ENCODE peak calls at places on chromosomes 13 and 19, in four cellular contexts. U, R, M and V are unnamed samples. For H3K4me1, the result is how much of the 10 kb centered on the place peaks cover.

GRCh38 chr13:89057274-89057673 is 1386.1 kb downstream of the SLITRK5 start:
- DNase-seq in U (no peak), R (no peak), M (no peak), V (no peak)

GRCh38 chr13:78465250-78465649 is 138.1 kb downstream of the POU4F1 start:
- DNase-seq in U (no peak), R (no peak), M (no peak), V (no peak)

GRCh38 chr13:62747152-62747551 is 1331.5 kb upstream of the PCDH20 start:
- DNase-seq in U (no peak), R (no peak), M (no peak), V (no peak)

GRCh38 chr13:80054806-80055205 is 286.1 kb downstream of the SPRY2 start:
- DNase-seq in U (no peak), R (no peak), M (no peak), V (no peak)

GRCh38 chr19:47723573-47723923 is 10.3 kb downstream of the EHD2 start:
- DNase-seq in U (peak), R (no peak), M (no peak), V (peak)

GRCh38 chr13:114162533-114162922 is 16.5 kb upstream of the CFAP97D2 start:
- DNase-seq in U (no peak), R (no peak), M (no peak), V (no peak)

GRCh38 chr19:46746281-46746965 is at the start of gene STRN4:
- DNase-seq in U (peak), R (peak), M (no peak), V (peak)

GRCh38 chr13:98507060-98507797 is 69.7 kb downstream of the STK24 start:
- DNase-seq in U (peak), R (no peak), M (no peak), V (peak)

GRCh38 chr19:32829345-32829896 is 40.1 kb downstream of the SLC7A9 start:
- DNase-seq in U (no peak), R (no peak), M (no peak), V (no peak)

GRCh38 chr19:51607920-51608562 is 22.2 kb downstream of the SIGLEC5 start:
- DNase-seq in U (peak), R (peak), M (peak), V (peak)

GRCh38 chr13:22757530-22758120 is 423.2 kb upstream of the SGCG start:
- DNase-seq in U (no peak), R (no peak), M (no peak), V (no peak)

GRCh38 chr19:3467437-3468198 is 12.7 kb downstream of the SMIM24 start:
- DNase-seq in U (no peak), R (no peak), M (peak), V (no peak)

GRCh38 chr19:19043881-19044280 is 10.5 kb downstream of the ARMC6 start:
- DNase-seq in U (no peak), R (no peak), M (no peak), V (no peak)

DNA sequence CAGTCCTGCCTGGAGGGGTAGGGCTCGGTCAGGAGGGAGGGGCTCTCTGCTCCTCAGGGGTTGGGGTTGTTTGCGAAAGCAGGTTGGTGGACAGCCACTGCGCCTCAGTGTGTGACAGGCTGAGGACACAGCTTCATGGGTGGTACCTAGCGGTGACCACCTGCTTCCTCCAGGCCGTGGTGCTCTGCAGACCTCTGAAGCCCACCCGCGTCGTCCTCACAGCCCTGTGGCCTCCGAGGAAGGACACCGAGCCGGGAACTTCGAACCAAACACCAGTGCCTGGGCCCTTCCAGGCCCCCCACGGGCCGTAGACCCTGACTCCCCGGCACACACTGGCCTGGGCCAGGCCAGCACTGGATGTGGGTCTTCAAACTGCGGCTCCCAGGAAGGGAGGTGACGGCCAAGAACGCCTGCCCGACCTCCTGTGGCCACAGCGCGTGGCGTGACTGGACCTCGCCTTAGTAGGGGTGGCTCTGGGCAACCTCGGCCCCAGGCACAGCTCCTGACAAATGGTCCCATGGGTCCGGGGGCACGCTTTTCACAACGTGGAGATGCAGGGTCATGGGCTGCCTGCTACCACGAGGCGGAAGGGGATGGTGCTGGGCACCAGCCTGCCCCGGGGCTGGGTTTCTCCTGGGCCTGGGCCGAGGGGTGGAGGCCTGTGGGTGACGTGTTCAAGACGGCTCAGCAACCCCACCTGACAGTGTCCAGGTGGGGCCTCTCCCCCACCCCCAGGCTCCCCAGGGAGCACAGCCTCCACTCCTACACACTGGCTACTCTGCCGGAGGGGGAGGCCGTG is 173.2 kb downstream of the KDM4B start:
- DNase-seq in U (peak), R (no peak), M (peak), V (no peak)
- H3K4me3 ChIP-seq in U (no peak), R (no peak), M (no peak), V (no peak)

DNA sequence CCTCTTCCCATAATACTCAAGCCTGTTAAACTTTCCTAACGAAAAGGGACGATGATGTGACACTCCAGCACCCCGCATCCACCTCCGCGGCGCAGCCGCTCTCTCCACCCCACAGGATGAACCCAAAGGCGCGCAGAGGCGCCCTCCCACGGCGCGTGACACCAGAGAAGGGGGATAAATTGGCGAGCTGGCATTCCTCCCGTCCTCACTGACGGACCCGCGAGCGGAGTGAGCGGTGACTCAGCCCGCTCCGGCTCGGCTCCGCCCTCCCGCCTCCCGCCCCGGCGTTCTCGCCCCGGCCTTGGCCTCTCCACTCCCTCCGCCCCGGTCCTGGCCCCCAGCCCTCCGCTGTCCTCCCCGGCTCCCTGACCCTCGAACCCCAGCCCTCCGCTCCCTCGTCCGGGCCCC is 590 bp downstream of the TUBGCP3 start:
- DNase-seq in U (peak), R (peak), M (peak), V (peak)
- TF ChIP-seq CTCF in U (peak), R (no peak), M (no peak), V (no peak)

GRCh38 chr13:27448308-27448707 is 2.1 kb downstream of the MTIF3 start:
- DNase-seq in U (no peak), R (no peak), M (no peak), V (no peak)
- H3K4me1 ChIP-seq in U (under half), R (half or more), M (under half), V (under half)

DNA sequence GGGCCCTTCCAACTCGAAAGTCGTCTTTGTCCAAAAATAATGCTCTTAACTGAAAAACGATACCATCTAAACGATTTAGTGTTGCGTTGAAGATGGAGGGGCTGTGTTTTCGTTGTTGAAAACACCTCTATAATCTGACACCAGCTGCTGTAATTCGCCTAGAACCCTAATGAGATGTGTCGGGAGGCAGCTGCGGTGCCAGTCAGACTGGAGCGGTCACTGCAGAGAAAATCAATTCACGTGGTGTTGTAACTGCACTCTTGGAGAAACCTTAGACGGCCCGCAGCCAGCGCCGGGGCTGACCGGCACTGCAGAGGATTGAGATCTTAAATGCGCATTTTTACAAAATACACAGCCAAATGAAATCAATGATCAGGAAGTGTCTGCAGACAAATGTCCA is 339.1 kb downstream of the ZNF536 start:
- DNase-seq in U (no peak), R (no peak), M (no peak), V (no peak)
- H3K4me3 ChIP-seq in U (no peak), R (no peak), M (no peak), V (no peak)

GRCh38 chr19:6425732-6426686 is 1.4 kb upstream of the KHSRP start:
- DNase-seq in U (no peak), R (no peak), M (peak), V (no peak)

GRCh38 chr19:6427131-6427530 is 2.5 kb upstream of the KHSRP start:
- DNase-seq in U (no peak), R (no peak), M (no peak), V (no peak)

GRCh38 chr19:6433165-6433564 is 398 bp downstream of the SLC25A41 start:
- DNase-seq in U (no peak), R (no peak), M (no peak), V (no peak)

GRCh38 chr19:6431891-6432290 is 1.7 kb downstream of the SLC25A41 start:
- DNase-seq in U (no peak), R (no peak), M (no peak), V (no peak)

DNA sequence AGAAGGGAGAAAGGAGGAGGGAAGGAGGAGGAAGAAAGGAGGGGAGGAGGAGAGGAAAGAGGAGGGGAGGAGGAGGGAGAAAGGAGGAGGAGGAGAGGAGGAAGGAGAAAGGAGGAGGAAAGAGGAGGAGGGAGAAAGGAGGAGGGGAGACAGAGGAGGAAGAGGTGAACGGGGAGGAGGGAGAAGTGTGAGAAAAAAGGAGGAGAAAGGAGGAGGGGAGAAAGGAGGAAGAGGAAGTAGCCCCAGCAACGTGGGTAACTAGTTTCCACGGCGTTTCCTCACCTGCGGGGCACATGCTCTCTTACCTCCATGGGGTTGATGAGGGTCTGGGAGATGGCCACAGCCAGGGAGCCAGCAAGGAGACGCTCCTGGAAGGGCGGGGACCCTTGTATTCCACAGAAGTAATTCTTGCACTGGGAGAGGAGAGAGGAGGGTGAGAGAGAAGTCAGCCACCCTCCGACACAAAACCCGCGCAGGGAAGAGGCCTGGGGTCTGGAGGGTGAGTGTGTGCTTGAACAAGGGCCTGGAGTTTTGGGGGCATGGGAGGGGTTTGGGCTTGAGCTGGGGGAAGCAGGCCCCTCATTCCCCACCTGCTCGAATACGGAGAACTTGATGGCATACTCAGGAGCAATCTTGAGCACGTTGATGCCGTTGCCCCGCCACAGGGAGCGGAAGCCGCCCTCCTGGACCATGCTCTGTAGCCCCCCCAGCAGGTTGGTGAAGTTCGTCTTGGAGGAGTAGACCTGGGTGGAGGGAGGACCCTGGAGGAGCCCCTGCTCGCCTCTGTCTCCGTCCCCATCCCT is 3.9 kb downstream of the SLC25A41 start:
- DNase-seq in U (no peak), R (no peak), M (no peak), V (no peak)
- TF ChIP-seq CTCF in U (no peak), R (no peak), M (no peak), V (no peak)

DNA sequence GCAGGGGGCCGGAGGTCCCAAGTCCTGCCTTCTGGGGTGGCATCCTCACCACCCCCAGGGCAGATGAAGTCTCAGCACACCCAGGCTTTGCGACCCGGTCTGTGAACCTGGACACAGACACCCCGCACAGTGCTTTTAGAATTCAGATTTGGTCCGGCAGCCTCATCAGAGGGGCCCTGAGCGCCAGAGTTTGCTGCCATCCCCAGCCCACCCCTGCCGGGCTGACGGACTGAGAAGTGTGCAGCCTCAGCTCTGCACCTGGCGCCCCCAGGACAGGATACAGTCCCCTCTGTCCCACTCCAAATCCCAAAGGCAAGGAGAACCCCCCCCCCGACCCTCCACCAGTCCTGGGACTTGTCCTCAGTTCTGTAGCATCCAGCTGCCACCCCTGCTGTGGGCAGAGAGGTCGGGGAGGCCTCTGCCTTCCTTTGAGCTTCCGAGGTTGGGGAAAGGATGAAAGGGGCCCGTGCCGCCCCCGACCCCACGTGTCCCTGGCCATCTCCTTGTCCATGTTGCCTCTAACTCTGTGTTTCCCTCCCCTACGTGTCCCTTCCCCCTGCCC is 16.9 kb downstream of the CAPN12 start:
- DNase-seq in U (no peak), R (no peak), M (no peak), V (no peak)
- H3K4me1 ChIP-seq in U (under half), R (under half), M (under half), V (under half)

GRCh38 chr13:42907745-42908144 is 84.3 kb downstream of the EPSTI1 start:
- DNase-seq in U (no peak), R (no peak), M (no peak), V (no peak)
- H3K4me3 ChIP-seq in U (no peak), R (no peak), M (no peak), V (no peak)

GRCh38 chr13:52868190-52868589 is 19.8 kb upstream of the PCDH8 start:
- DNase-seq in U (no peak), R (no peak), M (no peak), V (no peak)

DNA sequence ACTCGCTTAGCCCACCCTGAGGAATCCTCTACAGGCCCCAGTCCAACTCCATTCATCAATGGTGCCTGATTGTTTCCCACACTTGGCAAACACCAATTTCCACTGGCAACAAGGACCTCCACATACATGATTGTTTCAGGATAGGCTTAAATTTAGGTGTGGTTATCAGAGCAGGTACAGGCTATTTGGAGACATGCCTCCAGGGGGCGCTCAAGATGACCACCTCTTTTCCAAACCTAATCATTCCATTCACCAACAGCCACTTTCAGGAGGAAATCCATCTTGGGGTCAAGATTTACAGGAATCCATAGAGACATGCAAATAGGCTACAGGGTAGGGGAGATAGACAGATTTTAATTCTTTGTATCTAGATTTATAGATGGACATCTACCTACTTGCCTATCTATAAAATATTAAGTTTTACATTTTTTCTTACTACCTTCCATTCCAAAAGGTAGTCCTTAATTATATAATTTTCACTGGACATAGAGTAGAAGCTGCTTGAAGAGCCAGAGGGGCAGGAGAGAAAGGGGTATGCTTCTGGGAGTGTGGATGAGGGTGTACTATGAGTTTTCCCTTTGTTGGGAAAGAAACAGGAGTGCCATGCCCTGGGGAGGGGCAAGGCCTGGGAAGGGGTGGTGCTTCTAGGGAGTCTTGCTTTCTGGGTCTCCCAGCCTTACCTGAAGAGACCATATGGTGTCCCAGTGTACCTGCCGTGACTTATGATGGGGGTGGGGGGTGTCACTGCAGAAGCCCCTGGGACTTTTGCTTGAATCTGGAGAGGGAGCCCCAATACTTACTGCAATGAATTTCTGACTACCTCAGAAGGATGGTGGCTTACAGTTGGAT is 14.1 kb upstream of the PCDH8 start:
- DNase-seq in U (peak), R (no peak), M (no peak), V (peak)
- TF ChIP-seq CTCF in U (peak), R (peak), M (no peak), V (peak)

GRCh38 chr19:8111376-8111775 is 38.0 kb downstream of the FBN3 start:
- DNase-seq in U (no peak), R (no peak), M (no peak), V (no peak)

GRCh38 chr19:8109455-8109854 is 39.9 kb downstream of the FBN3 start:
- DNase-seq in U (no peak), R (no peak), M (no peak), V (peak)

GRCh38 chr19:8108560-8109445 is 40.6 kb downstream of the FBN3 start:
- DNase-seq in U (no peak), R (no peak), M (no peak), V (no peak)

GRCh38 chr19:8110931-8111330 is 38.5 kb downstream of the FBN3 start:
- DNase-seq in U (no peak), R (no peak), M (no peak), V (no peak)

GRCh38 chr19:8109890-8110662 is 39.3 kb downstream of the FBN3 start:
- DNase-seq in U (no peak), R (no peak), M (no peak), V (no peak)
- H3K4me1 ChIP-seq in U (under half), R (under half), M (under half), V (under half)